ENCODE peak calls at places on chromosomes 1 and 21, in eight cellular contexts. H is left cardiac atrium; G is brain microvascular endothelial cell; R is T-helper 17 cell; B is NCI-H1436; I is RKO; F is progenitor cell of endocrine pancreas; M is stimulated activated naive B cell treated with anti-CD40 and anti-IgM and Interleukin-4, amounts not matched to agents 10 μg/mL and 1 μg/mL and 100 μg/mL, for 72 hours. W is an unnamed sample.

GRCh38 chr1:225977937-225978748 is 21.0 kb downstream of the SDE2 start:
- DNase-seq in H (no peak), G (no peak), R (no peak), B (no peak), I (no peak), F (no peak), M (peak), W (no peak)

GRCh38 chr1:73033637-73034036 is 751.3 kb upstream of the NEGR1 start:
- DNase-seq in H (no peak), G (no peak), R (no peak), B (no peak), I (no peak), F (no peak), M (no peak), W (no peak)

GRCh38 chr1:84021822-84022221 is 22.9 kb upstream of the TTLL7 start:
- DNase-seq in H (no peak), G (no peak), R (no peak), B (no peak), I (no peak), F (no peak), M (no peak), W (no peak)

GRCh38 chr1:229579101-229579651 is 20.7 kb upstream of the ABCB10 start:
- DNase-seq in H (peak), G (peak), R (no peak), B (peak), I (no peak), F (no peak), M (no peak), W (no peak)

GRCh38 chr1:209095627-209096595 is 487.6 kb upstream of the CAMK1G start:
- DNase-seq in H (no peak), G (peak), R (no peak), B (no peak), I (peak), F (no peak), M (no peak), W (no peak)

GRCh38 chr1:235918032-235918431 is 51.3 kb upstream of the LYST start:
- DNase-seq in H (no peak), G (no peak), R (no peak), B (no peak), I (no peak), F (no peak), M (no peak), W (no peak)

GRCh38 chr21:29074007-29074376 is 544 bp upstream of the CCT8 start:
- DNase-seq in H (no peak), G (no peak), R (no peak), B (peak), I (no peak), F (no peak), M (no peak), W (no peak)

GRCh38 chr1:109256971-109257681 is 7.8 kb downstream of the CELSR2 start:
- DNase-seq in H (no peak), G (no peak), R (no peak), B (no peak), I (no peak), F (no peak), M (no peak), W (no peak)

GRCh38 chr1:160415696-160416298 is 15.4 kb downstream of the VANGL2 start:
- DNase-seq in H (no peak), G (no peak), R (no peak), B (no peak), I (no peak), F (no peak), M (no peak), W (peak)

GRCh38 chr1:22229374-22229773 is 86.5 kb upstream of the WNT4 start:
- DNase-seq in H (no peak), G (peak), R (no peak), B (no peak), I (no peak), F (no peak), M (no peak), W (no peak)

GRCh38 chr1:21307663-21308062 is 17.4 kb upstream of the ECE1 start:
- DNase-seq in H (no peak), G (no peak), R (no peak), B (no peak), I (no peak), F (no peak), M (no peak), W (no peak)

GRCh38 chr1:92484472-92485373 is 2.0 kb downstream of the GFI1 start:
- DNase-seq in H (peak), G (no peak), R (peak), B (peak), I (peak), F (peak), M (peak), W (peak)

GRCh38 chr1:192749349-192749748 is 59.5 kb upstream of the RGS2 start:
- DNase-seq in H (no peak), G (no peak), R (no peak), B (no peak), I (no peak), F (no peak), M (no peak), W (no peak)

GRCh38 chr1:206000641-206001339 is 2.4 kb downstream of the RAB7B start:
- DNase-seq in H (no peak), G (peak), R (no peak), B (no peak), I (peak), F (no peak), M (no peak), W (no peak)

GRCh38 chr1:201710632-201711031 is 118.3 kb upstream of the IPO9 start:
- DNase-seq in H (no peak), G (no peak), R (no peak), B (no peak), I (no peak), F (no peak), M (no peak), W (no peak)

GRCh38 chr1:155196103-155196892 is 11.4 kb downstream of the THBS3 start:
- DNase-seq in H (peak), G (no peak), R (no peak), B (no peak), I (no peak), F (no peak), M (no peak), W (peak)

GRCh38 chr1:234322979-234323378 is 50.3 kb upstream of the COA6 start:
- DNase-seq in H (peak), G (no peak), R (peak), B (no peak), I (peak), F (no peak), M (no peak), W (peak)

GRCh38 chr1:67941746-67942145 is 108.5 kb upstream of the GNG12 start:
- DNase-seq in H (no peak), G (no peak), R (no peak), B (no peak), I (no peak), F (no peak), M (no peak), W (no peak)

W was measured in left lung.